ENCODE peak calls at places on chromosomes 5 and 9, in five cellular contexts. One of them, this sample, is unnamed.

GRCh38 chr5:35626108-35626507 is 8.4 kb downstream of the SPEF2 start:
- DNase-seq in A673: no peak
- DNase-seq in Caco-2: no peak
- DNase-seq in effector memory CD4-positive, alpha-beta T cell: no peak
- DNase-seq in SK-N-SH: no peak
- DNase-seq in this sample: no peak

GRCh38 chr9:73179594-73179993 is 27.9 kb downstream of the ANXA1 start:
- DNase-seq in Caco-2: no peak
- DNase-seq in A673: peak; percentile 38
- DNase-seq in SK-N-SH: no peak
- DNase-seq in effector memory CD4-positive, alpha-beta T cell: no peak
- DNase-seq in this sample: no peak

GRCh38 chr9:99011161-99011709 is 67.5 kb downstream of the COL15A1 start:
- DNase-seq in A673: peak; percentile 22
- DNase-seq in Caco-2: peak; percentile 25
- DNase-seq in SK-N-SH: no peak
- DNase-seq in effector memory CD4-positive, alpha-beta T cell: no peak
- DNase-seq in this sample: no peak

GRCh38 chr5:11227064-11227463 is 466.0 kb upstream of the DAP start:
- DNase-seq in effector memory CD4-positive, alpha-beta T cell: no peak
- DNase-seq in A673: no peak
- DNase-seq in Caco-2: no peak
- DNase-seq in SK-N-SH: no peak
- DNase-seq in this sample: no peak

GRCh38 chr9:76352026-76352620 is 42.1 kb downstream of the RFK start:
- DNase-seq in effector memory CD4-positive, alpha-beta T cell: no peak
- DNase-seq in SK-N-SH: no peak
- DNase-seq in Caco-2: no peak
- DNase-seq in A673: no peak
- DNase-seq in this sample: no peak

GRCh38 chr5:137734962-137735530 is 843 bp downstream of the KLHL3 start:
- DNase-seq in SK-N-SH: peak; percentile 33
- DNase-seq in effector memory CD4-positive, alpha-beta T cell: no peak
- DNase-seq in A673: no peak
- DNase-seq in Caco-2: no peak
- DNase-seq in this sample: peak; percentile 57

GRCh38 chr5:140220032-140220697 is 45.2 kb downstream of the CYSTM1 start:
- DNase-seq in effector memory CD4-positive, alpha-beta T cell: no peak
- DNase-seq in Caco-2: no peak
- DNase-seq in A673: peak; percentile 73
- DNase-seq in SK-N-SH: no peak
- DNase-seq in this sample: no peak

GRCh38 chr5:157484768-157485167 is 24.8 kb downstream of the NIPAL4 start:
- DNase-seq in A673: no peak
- DNase-seq in effector memory CD4-positive, alpha-beta T cell: no peak
- DNase-seq in Caco-2: no peak
- DNase-seq in SK-N-SH: no peak
- DNase-seq in this sample: no peak

GRCh38 chr5:90383903-90384302 is 25.7 kb downstream of the CETN3 start:
- DNase-seq in effector memory CD4-positive, alpha-beta T cell: no peak
- DNase-seq in A673: no peak
- DNase-seq in SK-N-SH: no peak
- DNase-seq in Caco-2: no peak
- DNase-seq in this sample: no peak

GRCh38 chr5:67770431-67771025 is 445.0 kb upstream of the PIK3R1 start:
- DNase-seq in Caco-2: peak; percentile 88
- DNase-seq in effector memory CD4-positive, alpha-beta T cell: no peak
- DNase-seq in A673: no peak
- DNase-seq in SK-N-SH: no peak
- DNase-seq in this sample: no peak

GRCh38 chr9:95409650-95410426 is 92.3 kb upstream of the FANCC start:
- DNase-seq in effector memory CD4-positive, alpha-beta T cell: no peak
- DNase-seq in Caco-2: no peak
- DNase-seq in A673: peak; percentile 89
- DNase-seq in SK-N-SH: no peak
- DNase-seq in this sample: no peak

GRCh38 chr5:132688536-132689409 is 15.0 kb downstream of the IL4 start:
- DNase-seq in effector memory CD4-positive, alpha-beta T cell: no peak
- DNase-seq in Caco-2: no peak
- DNase-seq in A673: no peak
- DNase-seq in SK-N-SH: no peak
- DNase-seq in this sample: no peak

GRCh38 chr5:56816546-56817081 is 1.3 kb downstream of the MAP3K1 start:
- DNase-seq in A673: peak; percentile 83
- DNase-seq in effector memory CD4-positive, alpha-beta T cell: peak; percentile 50
- DNase-seq in Caco-2: peak; percentile 66
- DNase-seq in SK-N-SH: peak; percentile 63
- DNase-seq in this sample: peak; percentile 73

GRCh38 chr9:92971121-92971520 is 23.8 kb downstream of the FGD3 start:
- DNase-seq in Caco-2: no peak
- DNase-seq in SK-N-SH: no peak
- DNase-seq in effector memory CD4-positive, alpha-beta T cell: no peak
- DNase-seq in A673: no peak
- DNase-seq in this sample: no peak

GRCh38 chr5:14041528-14042184 is 97.2 kb upstream of the DNAH5 start:
- DNase-seq in SK-N-SH: no peak
- DNase-seq in effector memory CD4-positive, alpha-beta T cell: no peak
- DNase-seq in A673: no peak
- DNase-seq in Caco-2: no peak
- DNase-seq in this sample: no peak

GRCh38 chr5:179731791-179732411 is 721 bp upstream of the MAML1 start:
- DNase-seq in SK-N-SH: no peak
- DNase-seq in Caco-2: peak; percentile 43
- DNase-seq in effector memory CD4-positive, alpha-beta T cell: peak; percentile 2
- DNase-seq in A673: no peak
- DNase-seq in this sample: peak; percentile 8

GRCh38 chr5:163540711-163541110 is 35.3 kb downstream of the MAT2B start:
- DNase-seq in Caco-2: no peak
- DNase-seq in A673: no peak
- DNase-seq in SK-N-SH: no peak
- DNase-seq in effector memory CD4-positive, alpha-beta T cell: no peak
- DNase-seq in this sample: no peak

GRCh38 chr5:96243203-96243602 is 189.8 kb downstream of the PCSK1 start:
- DNase-seq in A673: no peak
- DNase-seq in effector memory CD4-positive, alpha-beta T cell: no peak
- DNase-seq in SK-N-SH: no peak
- DNase-seq in Caco-2: no peak
- DNase-seq in this sample: no peak

GRCh38 chr9:136516191-136516654 is 29.6 kb downstream of the NOTCH1 start:
- DNase-seq in Caco-2: no peak
- DNase-seq in SK-N-SH: no peak
- DNase-seq in effector memory CD4-positive, alpha-beta T cell: no peak
- DNase-seq in A673: no peak
- DNase-seq in this sample: no peak

GRCh38 chr5:43099615-43100014 is 21.1 kb upstream of the ZNF131 start:
- DNase-seq in effector memory CD4-positive, alpha-beta T cell: no peak
- DNase-seq in SK-N-SH: no peak
- DNase-seq in Caco-2: no peak
- DNase-seq in A673: no peak
- DNase-seq in this sample: no peak

GRCh38 chr5:60026174-60026573 is 132.6 kb upstream of the PDE4D start:
- DNase-seq in SK-N-SH: no peak
- DNase-seq in Caco-2: no peak
- DNase-seq in effector memory CD4-positive, alpha-beta T cell: no peak
- DNase-seq in A673: no peak
- DNase-seq in this sample: no peak

GRCh38 chr9:133580416-133580738 is 28.8 kb downstream of the FAM163B start:
- DNase-seq in effector memory CD4-positive, alpha-beta T cell: no peak
- DNase-seq in Caco-2: no peak
- DNase-seq in A673: no peak
- DNase-seq in SK-N-SH: no peak
- DNase-seq in this sample: no peak

GRCh38 chr5:132747693-132748440 is 641 bp downstream of the CCNI2 start:
- DNase-seq in Caco-2: no peak
- DNase-seq in SK-N-SH: peak; percentile 24
- DNase-seq in A673: no peak
- DNase-seq in effector memory CD4-positive, alpha-beta T cell: peak; percentile 32
- DNase-seq in this sample: no peak

GRCh38 chr9:125634040-125634717 is 72.8 kb downstream of the MAPKAP1 start:
- DNase-seq in Caco-2: no peak
- DNase-seq in A673: no peak
- DNase-seq in SK-N-SH: no peak
- DNase-seq in effector memory CD4-positive, alpha-beta T cell: no peak
- DNase-seq in this sample: no peak

GRCh38 chr9:23258569-23258968 is 567.5 kb downstream of the ELAVL2 start:
- DNase-seq in SK-N-SH: no peak
- DNase-seq in Caco-2: no peak
- DNase-seq in A673: no peak
- DNase-seq in effector memory CD4-positive, alpha-beta T cell: no peak
- DNase-seq in this sample: no peak

GRCh38 chr5:144024601-144025000 is 145.9 kb downstream of the YIPF5 start:
- DNase-seq in effector memory CD4-positive, alpha-beta T cell: no peak
- DNase-seq in Caco-2: no peak
- DNase-seq in A673: no peak
- DNase-seq in SK-N-SH: no peak
- DNase-seq in this sample: no peak

GRCh38 chr9:99092643-99093491 is 12.0 kb upstream of the TGFBR1 start:
- DNase-seq in Caco-2: no peak
- DNase-seq in SK-N-SH: no peak
- DNase-seq in effector memory CD4-positive, alpha-beta T cell: no peak
- DNase-seq in A673: no peak
- DNase-seq in this sample: no peak

GRCh38 chr9:79193001-79193400 is 378.8 kb upstream of the TLE4 start:
- DNase-seq in SK-N-SH: no peak
- DNase-seq in A673: no peak
- DNase-seq in effector memory CD4-positive, alpha-beta T cell: no peak
- DNase-seq in Caco-2: no peak
- DNase-seq in this sample: no peak

GRCh38 chr9:137156567-137157375 is 13.1 kb downstream of the LRRC26 start:
- DNase-seq in effector memory CD4-positive, alpha-beta T cell: peak; percentile 30
- DNase-seq in SK-N-SH: peak; percentile 88
- DNase-seq in Caco-2: no peak
- DNase-seq in A673: peak; percentile 70
- DNase-seq in this sample: peak; percentile 54

GRCh38 chr5:389891-390290 is 53.1 kb upstream of the EXOC3 start:
- DNase-seq in A673: no peak
- DNase-seq in Caco-2: no peak
- DNase-seq in effector memory CD4-positive, alpha-beta T cell: no peak
- DNase-seq in SK-N-SH: no peak
- DNase-seq in this sample: no peak

GRCh38 chr5:92939428-92939827 is 641.6 kb downstream of the NR2F1-AS1 start:
- DNase-seq in A673: no peak
- DNase-seq in SK-N-SH: no peak
- DNase-seq in Caco-2: no peak
- DNase-seq in effector memory CD4-positive, alpha-beta T cell: no peak
- DNase-seq in this sample: peak; percentile 42

GRCh38 chr5:172868436-172868923 is 34.4 kb downstream of the ERGIC1 start:
- DNase-seq in SK-N-SH: no peak
- DNase-seq in effector memory CD4-positive, alpha-beta T cell: no peak
- DNase-seq in A673: no peak
- DNase-seq in Caco-2: no peak
- DNase-seq in this sample: no peak

GRCh38 chr5:172870261-172870806 is 36.3 kb downstream of the ERGIC1 start:
- DNase-seq in Caco-2: no peak
- DNase-seq in SK-N-SH: no peak
- DNase-seq in A673: no peak
- DNase-seq in effector memory CD4-positive, alpha-beta T cell: no peak
- DNase-seq in this sample: no peak

GRCh38 chr5:172870807-172871431 is 36.9 kb downstream of the ERGIC1 start:
- DNase-seq in effector memory CD4-positive, alpha-beta T cell: no peak
- DNase-seq in A673: no peak
- DNase-seq in SK-N-SH: peak; percentile 41
- DNase-seq in Caco-2: no peak
- DNase-seq in this sample: no peak

GRCh38 chr5:172868924-172869565 is 35.0 kb downstream of the ERGIC1 start:
- DNase-seq in effector memory CD4-positive, alpha-beta T cell: no peak
- DNase-seq in A673: no peak
- DNase-seq in Caco-2: no peak
- DNase-seq in SK-N-SH: peak; percentile 39
- DNase-seq in this sample: peak; percentile 53

GRCh38 chr5:172869734-172870133 is 35.7 kb downstream of the ERGIC1 start:
- DNase-seq in A673: no peak
- DNase-seq in SK-N-SH: no peak
- DNase-seq in effector memory CD4-positive, alpha-beta T cell: no peak
- DNase-seq in Caco-2: no peak
- DNase-seq in this sample: no peak
- H3K9me3 ChIP-seq in A673: no peaks in the 10 kb centered on the region
- H3K9me3 ChIP-seq in SK-N-SH: no peaks in the 10 kb centered on the region
- H3K9me3 ChIP-seq in effector memory CD4-positive, alpha-beta T cell: no peaks in the 10 kb centered on the region
- H3K9me3 ChIP-seq in Caco-2: no peaks in the 10 kb centered on the region
- H3K9me3 ChIP-seq in this sample: no peaks in the 10 kb centered on the region

GRCh38 chr9:9004844-9005243 is 1205.3 kb upstream of the DMAC1 start:
- DNase-seq in A673: no peak
- DNase-seq in SK-N-SH: no peak
- DNase-seq in Caco-2: peak; percentile 1
- DNase-seq in effector memory CD4-positive, alpha-beta T cell: no peak
- DNase-seq in this sample: no peak
- H3K9me3 ChIP-seq in A673: no peaks in the 10 kb centered on the region
- H3K9me3 ChIP-seq in SK-N-SH: no peaks in the 10 kb centered on the region
- H3K9me3 ChIP-seq in Caco-2: no peaks in the 10 kb centered on the region
- H3K9me3 ChIP-seq in effector memory CD4-positive, alpha-beta T cell: no peaks in the 10 kb centered on the region
- H3K9me3 ChIP-seq in this sample: no peaks in the 10 kb centered on the region

GRCh38 chr9:135249191-135249590 is 161.7 kb downstream of the OLFM1 start:
- DNase-seq in SK-N-SH: no peak
- DNase-seq in Caco-2: no peak
- DNase-seq in effector memory CD4-positive, alpha-beta T cell: no peak
- DNase-seq in A673: no peak
- DNase-seq in this sample: peak; percentile 2

GRCh38 chr9:135248111-135248510 is 160.6 kb downstream of the OLFM1 start:
- DNase-seq in effector memory CD4-positive, alpha-beta T cell: no peak
- DNase-seq in Caco-2: no peak
- DNase-seq in A673: peak; percentile 23
- DNase-seq in SK-N-SH: no peak
- DNase-seq in this sample: peak; percentile 6

GRCh38 chr9:135251331-135251761 is 163.9 kb downstream of the OLFM1 start:
- DNase-seq in A673: no peak
- DNase-seq in effector memory CD4-positive, alpha-beta T cell: no peak
- DNase-seq in SK-N-SH: no peak
- DNase-seq in Caco-2: no peak
- DNase-seq in this sample: no peak

GRCh38 chr9:135248721-135249120 is 161.3 kb downstream of the OLFM1 start:
- DNase-seq in effector memory CD4-positive, alpha-beta T cell: no peak
- DNase-seq in Caco-2: no peak
- DNase-seq in A673: no peak
- DNase-seq in SK-N-SH: no peak
- DNase-seq in this sample: peak; percentile 3

GRCh38 chr9:135249711-135250110 is 162.2 kb downstream of the OLFM1 start:
- DNase-seq in effector memory CD4-positive, alpha-beta T cell: no peak
- DNase-seq in SK-N-SH: no peak
- DNase-seq in A673: no peak
- DNase-seq in Caco-2: no peak
- DNase-seq in this sample: peak; percentile 3
- H3K9me3 ChIP-seq in effector memory CD4-positive, alpha-beta T cell: no peaks in the 10 kb centered on the region
- H3K9me3 ChIP-seq in SK-N-SH: no peaks in the 10 kb centered on the region
- H3K9me3 ChIP-seq in A673: no peaks in the 10 kb centered on the region
- H3K9me3 ChIP-seq in Caco-2: no peaks in the 10 kb centered on the region
- H3K9me3 ChIP-seq in this sample: no peaks in the 10 kb centered on the region

DNA sequence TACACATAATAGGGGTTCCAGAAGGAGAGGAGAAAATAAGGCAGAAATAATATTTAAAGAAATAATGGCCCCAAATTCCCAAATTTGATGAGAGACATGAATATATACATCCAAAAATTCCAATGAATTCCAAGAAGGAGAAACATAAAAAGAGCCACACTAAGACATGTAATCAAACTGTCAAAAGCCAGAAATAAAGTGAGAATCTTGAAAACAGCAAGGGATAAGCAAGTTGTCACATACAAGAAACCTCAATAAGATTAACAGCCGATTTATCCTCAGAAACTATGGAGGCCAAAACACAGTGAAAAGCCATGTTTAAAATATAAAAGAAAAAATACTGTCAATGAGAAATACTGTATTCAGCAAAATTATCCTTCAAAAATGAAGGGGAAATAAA is 14.5 kb downstream of the CATSPER3 start:
- DNase-seq in A673: no peak
- DNase-seq in effector memory CD4-positive, alpha-beta T cell: no peak
- DNase-seq in SK-N-SH: no peak
- DNase-seq in Caco-2: no peak
- DNase-seq in this sample: no peak
- H3K9me3 ChIP-seq in A673: peaks cover 22% of the 10 kb centered on the region
- H3K9me3 ChIP-seq in effector memory CD4-positive, alpha-beta T cell: peaks cover 8% of the 10 kb centered on the region
- H3K9me3 ChIP-seq in SK-N-SH: peaks cover 9% of the 10 kb centered on the region
- H3K9me3 ChIP-seq in Caco-2: peaks cover 25% of the 10 kb centered on the region
- H3K9me3 ChIP-seq in this sample: peaks cover 2% of the 10 kb centered on the region

This sample was measured in BE2C.